ENCODE peak calls at places on chromosomes 4 and X, in eight cellular contexts. T is body of pancreas; C is CD8-positive, alpha-beta T cell; S is suprapubic skin; F is astrocyte of the cerebellum; X is tibial artery; W is kidney epithelial cell; K is bronchial epithelial cell. E is an unnamed sample.

GRCh38 chr4:127634181-127634580 is 1.4 kb downstream of the INTU start:
- DNase-seq in T (no peak), C (no peak), S (no peak), F (no peak), X (no peak), W (no peak), K (peak), E (no peak)

GRCh38 chr4:146959692-146960091 is 14.0 kb upstream of the TTC29 start:
- DNase-seq in T (no peak), C (no peak), S (no peak), F (no peak), X (no peak), W (no peak), K (no peak), E (no peak)

GRCh38 chr4:8201341-8201781 is 2.3 kb downstream of the SH3TC1 start:
- DNase-seq in T (no peak), C (no peak), S (no peak), F (no peak), X (no peak), W (no peak), K (no peak), E (no peak)

GRCh38 chr4:148288448-148288847 is 153.8 kb downstream of the NR3C2 start:
- DNase-seq in T (peak), C (no peak), S (no peak), F (no peak), X (no peak), W (no peak), K (no peak), E (no peak)

GRCh38 chr4:40055379-40055872 is 1.2 kb upstream of the N4BP2 start:
- DNase-seq in T (no peak), C (no peak), S (no peak), F (no peak), X (no peak), W (no peak), K (peak), E (peak)

GRCh38 chrX:7068939-7069367 is 78.6 kb upstream of the STS start:
- DNase-seq in T (no peak), C (no peak), S (no peak), F (no peak), X (no peak), W (no peak), K (no peak), E (no peak)

GRCh38 chr4:94517492-94517891 is 65.8 kb downstream of the PDLIM5 start:
- DNase-seq in T (no peak), C (no peak), S (no peak), F (no peak), X (no peak), W (no peak), K (no peak), E (no peak)

GRCh38 chrX:103919336-103919682 is 43.1 kb upstream of the TMSB15B start:
- DNase-seq in T (peak), C (no peak), S (no peak), F (no peak), X (no peak), W (no peak), K (peak), E (peak)

GRCh38 chr4:17514865-17515264 is at the start of gene CLRN2:
- DNase-seq in T (no peak), C (no peak), S (no peak), F (no peak), X (no peak), W (no peak), K (no peak), E (no peak)

GRCh38 chr4:14092741-14093140 is 465.2 kb upstream of the BOD1L1 start:
- DNase-seq in T (no peak), C (no peak), S (no peak), F (no peak), X (no peak), W (no peak), K (no peak), E (no peak)

GRCh38 chr4:121950212-121950679 is 1.6 kb downstream of the TRPC3 start:
- DNase-seq in T (peak), C (peak), S (peak), F (peak), X (peak), W (no peak), K (no peak), E (peak)

GRCh38 chr4:47839259-47839658 is 1.4 kb upstream of the CORIN start:
- DNase-seq in T (no peak), C (no peak), S (no peak), F (no peak), X (no peak), W (no peak), K (no peak), E (peak)

GRCh38 chr4:129600898-129601297 is 504.9 kb downstream of the C4orf33 start:
- DNase-seq in T (no peak), C (no peak), S (no peak), F (no peak), X (no peak), W (no peak), K (no peak), E (no peak)

GRCh38 chr4:151407466-151408379 is 1.3 kb upstream of the FHIP1A start:
- DNase-seq in T (peak), C (no peak), S (peak), F (no peak), X (no peak), W (no peak), K (no peak), E (peak)

GRCh38 chr4:53536328-53536727 is 55.0 kb downstream of the LNX1 start:
- DNase-seq in T (no peak), C (no peak), S (no peak), F (no peak), X (no peak), W (no peak), K (no peak), E (no peak)

GRCh38 chr4:4995866-4996265 is 23.4 kb downstream of the CYTL1 start:
- DNase-seq in T (no peak), C (no peak), S (no peak), F (no peak), X (no peak), W (no peak), K (no peak), E (no peak)

GRCh38 chr4:15521442-15522039 is 51.9 kb downstream of the CC2D2A start:
- DNase-seq in T (no peak), C (no peak), S (no peak), F (no peak), X (no peak), W (no peak), K (no peak), E (no peak)

GRCh38 chrX:41302293-41302868 is 31.6 kb upstream of the DDX3X start:
- DNase-seq in T (no peak), C (no peak), S (no peak), F (no peak), X (no peak), W (no peak), K (peak), E (no peak)

GRCh38 chr4:181007751-181008150 is 1235.5 kb upstream of the TENM3 start:
- DNase-seq in T (no peak), C (no peak), S (no peak), F (peak), X (no peak), W (no peak), K (no peak), E (no peak)

GRCh38 chr4:153232768-153233167 is 28.5 kb downstream of the TRIM2 start:
- DNase-seq in T (peak), C (no peak), S (no peak), F (no peak), X (no peak), W (no peak), K (no peak), E (no peak)

GRCh38 chrX:3006500-3006899 is at the start of gene ARSH:
- DNase-seq in T (no peak), C (no peak), S (no peak), F (no peak), X (no peak), W (no peak), K (no peak), E (no peak)

GRCh38 chr4:68904786-68905185 is 46.8 kb downstream of the UGT2A3 start:
- DNase-seq in T (peak), C (no peak), S (no peak), F (no peak), X (no peak), W (no peak), K (peak), E (no peak)

GRCh38 chrX:55907968-55908607 is 190.5 kb downstream of the RRAGB start:
- DNase-seq in T (peak), C (peak), S (no peak), F (no peak), X (peak), W (no peak), K (peak), E (peak)

GRCh38 chrX:133150730-133151129 is 53.8 kb upstream of the USP26 start:
- DNase-seq in T (peak), C (no peak), S (no peak), F (no peak), X (no peak), W (no peak), K (no peak), E (no peak)

GRCh38 chr4:107825072-107825789 is 499 bp downstream of the SGMS2 start:
- DNase-seq in T (peak), C (no peak), S (peak), F (no peak), X (peak), W (peak), K (peak), E (no peak)

GRCh38 chrX:112081781-112082482 is 644 bp downstream of the TRPC5 start:
- DNase-seq in T (no peak), C (no peak), S (no peak), F (no peak), X (no peak), W (no peak), K (no peak), E (no peak)

GRCh38 chr4:59712474-59712873 is 1487.7 kb upstream of the ADGRL3 start:
- DNase-seq in T (no peak), C (no peak), S (no peak), F (no peak), X (no peak), W (no peak), K (peak), E (no peak)

GRCh38 chrX:87017210-87017609 is 500.4 kb upstream of the KLHL4 start:
- DNase-seq in T (no peak), C (no peak), S (no peak), F (no peak), X (no peak), W (no peak), K (no peak), E (no peak)

GRCh38 chr4:6548201-6548881 is 26.6 kb upstream of the MAN2B2 start:
- DNase-seq in T (peak), C (no peak), S (no peak), F (no peak), X (no peak), W (no peak), K (peak), E (no peak)

GRCh38 chr4:174467107-174467506 is 55.2 kb downstream of the HPGD start:
- DNase-seq in T (no peak), C (no peak), S (no peak), F (peak), X (no peak), W (no peak), K (peak), E (no peak)

GRCh38 chr4:7425591-7426468 is 8.9 kb downstream of the PSAPL1 start:
- DNase-seq in T (no peak), C (no peak), S (peak), F (no peak), X (peak), W (no peak), K (no peak), E (no peak)

GRCh38 chr4:149521611-149522010 is 294.0 kb downstream of the IQCM start:
- DNase-seq in T (no peak), C (no peak), S (no peak), F (no peak), X (no peak), W (no peak), K (peak), E (no peak)

GRCh38 chrX:101025126-101025525 is 26.8 kb downstream of the TRMT2B start:
- DNase-seq in T (no peak), C (no peak), S (no peak), F (no peak), X (no peak), W (no peak), K (no peak), E (no peak)

GRCh38 chrX:100768679-100769338 is 36.9 kb upstream of the SYTL4 start:
- DNase-seq in T (peak), C (peak), S (peak), F (peak), X (peak), W (no peak), K (peak), E (peak)

GRCh38 chrX:47483310-47484268 is 567 bp upstream of the ZNF41 start:
- DNase-seq in T (peak), C (no peak), S (no peak), F (no peak), X (no peak), W (no peak), K (no peak), E (no peak)

GRCh38 chr4:168409089-168409801 is 71.0 kb downstream of the DDX60L start:
- DNase-seq in T (no peak), C (no peak), S (no peak), F (no peak), X (no peak), W (no peak), K (peak), E (no peak)

GRCh38 chr4:185128272-185129119 is 14.6 kb upstream of the SLC25A4 start:
- DNase-seq in T (peak), C (no peak), S (no peak), F (no peak), X (no peak), W (no peak), K (peak), E (no peak)
- TF ChIP-seq CTCF in T (no peak), C (peak), S (no peak), F (no peak), X (peak), W (no peak), K (peak), E (peak)

GRCh38 chr4:9781343-9782135 is at the start of gene DRD5:
- DNase-seq in T (no peak), C (no peak), S (no peak), F (no peak), X (no peak), W (no peak), K (no peak), E (no peak)
- H3K4me3 ChIP-seq in T (no peak), C (no peak), S (no peak), F (no peak), X (no peak), W (no peak), K (no peak), E (no peak)

GRCh38 chr4:57430706-57431105 is 320.5 kb upstream of the IGFBP7 start:
- DNase-seq in T (peak), C (no peak), S (no peak), F (no peak), X (no peak), W (no peak), K (no peak), E (no peak)

GRCh38 chr4:57425610-57426009 is 315.4 kb upstream of the IGFBP7 start:
- DNase-seq in T (no peak), C (no peak), S (no peak), F (no peak), X (no peak), W (no peak), K (peak), E (no peak)

GRCh38 chr4:57424231-57424897 is 314.2 kb upstream of the IGFBP7 start:
- DNase-seq in T (peak), C (no peak), S (no peak), F (peak), X (peak), W (peak), K (peak), E (no peak)

DNA sequence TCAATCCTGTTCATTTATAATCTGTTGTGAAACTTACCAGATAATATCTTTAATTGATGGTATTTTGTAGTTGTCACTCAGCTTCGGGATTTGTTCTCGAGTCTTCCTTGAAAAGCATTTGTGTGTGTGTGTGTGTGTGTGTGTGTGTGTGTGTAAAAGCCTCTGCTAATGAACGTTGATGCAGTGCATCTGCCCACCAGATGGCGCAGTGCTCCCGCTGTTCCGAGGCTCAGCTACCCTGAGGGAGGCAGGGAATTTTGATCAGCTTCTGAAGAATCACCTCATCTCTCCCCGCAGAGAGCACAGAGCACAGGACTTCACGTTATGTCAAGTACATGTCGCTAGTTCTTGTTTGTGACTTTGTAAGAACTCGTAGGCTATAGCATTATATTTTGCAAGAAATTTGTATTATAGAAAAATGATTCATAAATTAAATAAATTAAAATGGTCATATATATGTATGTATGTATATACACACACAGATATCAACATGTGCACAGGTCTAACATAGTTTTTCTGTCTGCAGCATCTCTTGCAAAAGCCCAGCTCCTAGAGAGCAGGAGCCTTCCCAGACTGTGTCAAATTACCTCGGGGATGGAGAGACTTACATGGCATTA is 316.7 kb upstream of the IGFBP7 start:
- DNase-seq in T (peak), C (no peak), S (no peak), F (peak), X (peak), W (no peak), K (peak), E (peak)
- TF ChIP-seq CTCF in T (peak), C (no peak), S (peak), F (peak), X (peak), W (peak), K (peak), E (peak)

DNA sequence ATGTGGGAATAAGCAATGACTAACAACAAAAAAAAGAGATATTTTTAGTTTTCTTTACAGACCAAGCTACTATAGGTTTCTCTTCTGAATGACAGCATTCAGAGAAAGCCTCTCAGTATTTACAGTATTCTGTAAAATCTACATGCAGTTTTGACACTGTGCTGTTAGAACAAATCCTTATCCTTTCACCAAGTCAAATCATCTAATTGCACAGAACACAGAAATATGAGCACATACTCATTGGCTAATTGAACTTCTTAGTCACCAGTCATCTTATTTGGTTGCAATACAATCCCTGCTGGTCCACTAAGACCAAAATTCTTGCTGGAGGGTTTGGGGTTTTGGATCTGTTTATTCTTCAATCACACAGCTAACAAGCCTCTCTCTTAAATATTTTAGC is 5.7 kb downstream of the ACOT9 start:
- DNase-seq in T (no peak), C (no peak), S (no peak), F (no peak), X (no peak), W (no peak), K (peak), E (no peak)
- H3K4me3 ChIP-seq in T (no peak), C (no peak), S (no peak), F (no peak), X (no peak), W (no peak), K (no peak), E (no peak)

GRCh38 chrX:135713795-135714194 is 356 bp downstream of the CT45A1 start:
- DNase-seq in T (no peak), C (no peak), S (no peak), F (no peak), X (no peak), W (no peak), K (no peak), E (no peak)

GRCh38 chrX:135707880-135708279 is 5.6 kb upstream of the CT45A1 start:
- DNase-seq in T (no peak), C (no peak), S (no peak), F (no peak), X (no peak), W (no peak), K (no peak), E (no peak)
- TF ChIP-seq CTCF in T (no peak), C (no peak), S (no peak), F (peak), X (no peak), W (peak), K (peak), E (peak)

GRCh38 chr4:101355767-101356702 is 8.7 kb upstream of the PPP3CA start:
- DNase-seq in T (no peak), C (no peak), S (no peak), F (peak), X (no peak), W (no peak), K (peak), E (no peak)
- H3K4me3 ChIP-seq in T (no peak), C (no peak), S (no peak), F (no peak), X (no peak), W (no peak), K (no peak), E (no peak)

GRCh38 chr4:75289843-75290616 is 224.2 kb downstream of the RCHY1 start:
- DNase-seq in T (peak), C (no peak), S (no peak), F (no peak), X (no peak), W (no peak), K (peak), E (peak)
- TF ChIP-seq CTCF in T (no peak), C (no peak), S (no peak), F (no peak), X (no peak), W (peak), K (peak), E (peak)